ENCODE peak calls at places on chromosomes 1 and 21, in four cellular contexts. P is H9, D is heart left ventricle, F is spleen. V is an unnamed sample. For H3K27me3 and H3K4me1, the result is how much of the 10 kb centered on the place peaks cover.

GRCh38 chr1:51442616-51443015 is 76.5 kb downstream of the EPS15 start:
- DNase-seq in P (no peak), D (no peak), F (no peak), V (no peak)

GRCh38 chr1:82015444-82015843 is 214.7 kb downstream of the ADGRL2 start:
- DNase-seq in P (no peak), D (no peak), F (no peak), V (no peak)

GRCh38 chr1:26786437-26787380 is 1.0 kb upstream of the PIGV start:
- DNase-seq in P (peak), D (peak), F (peak), V (peak)

GRCh38 chr1:54516249-54516920 is 31.6 kb upstream of the ACOT11 start:
- DNase-seq in P (no peak), D (no peak), F (no peak), V (no peak)

GRCh38 chr1:167878372-167879160 is 35.4 kb downstream of the ADCY10 start:
- DNase-seq in P (no peak), D (no peak), F (no peak), V (no peak)

GRCh38 chr1:66353207-66353606 is 180.7 kb upstream of the SGIP1 start:
- DNase-seq in P (peak), D (peak), F (no peak), V (no peak)

GRCh38 chr1:33972676-33973395 is 109.0 kb downstream of the HMGB4 start:
- DNase-seq in P (no peak), D (peak), F (no peak), V (no peak)

GRCh38 chr21:36630485-36631206 is 68.3 kb upstream of the SIM2 start:
- DNase-seq in P (peak), D (peak), F (no peak), V (peak)

GRCh38 chr21:43879348-43880110 is 14.5 kb downstream of the AGPAT3 start:
- DNase-seq in P (no peak), D (peak), F (peak), V (no peak)

GRCh38 chr21:26719750-26720149 is 125.5 kb downstream of the ADAMTS1 start:
- DNase-seq in P (no peak), D (peak), F (no peak), V (no peak)

GRCh38 chr1:30902653-30903290 is 5.8 kb downstream of the SDC3 start:
- DNase-seq in P (no peak), D (peak), F (peak), V (no peak)
- H3K27me3 ChIP-seq in P (under half), D (under half), F (under half), V (under half)

DNA sequence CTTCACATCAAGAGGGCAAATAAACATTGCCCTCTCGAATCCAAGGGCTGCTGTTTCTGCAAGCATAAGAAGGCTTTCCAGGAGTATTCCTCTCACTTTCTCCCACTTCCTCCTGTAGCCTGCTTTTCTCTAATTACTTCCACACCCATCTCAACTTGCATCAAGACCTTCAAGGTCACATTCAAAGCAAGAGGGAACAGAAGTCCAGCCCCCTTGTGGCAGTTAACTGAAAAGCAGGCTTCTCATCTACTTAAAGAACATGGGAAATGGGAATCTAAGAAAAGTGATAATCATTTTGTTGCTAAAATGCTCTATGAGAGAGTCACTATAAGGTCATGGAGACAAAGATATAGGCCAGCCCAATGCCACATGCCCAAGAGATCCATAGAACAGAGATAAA is 874.4 kb downstream of the KCNT2 start:
- DNase-seq in P (peak), D (no peak), F (no peak), V (no peak)
- TF ChIP-seq CTCF in P (peak), D (no peak), F (no peak), V (no peak)

DNA sequence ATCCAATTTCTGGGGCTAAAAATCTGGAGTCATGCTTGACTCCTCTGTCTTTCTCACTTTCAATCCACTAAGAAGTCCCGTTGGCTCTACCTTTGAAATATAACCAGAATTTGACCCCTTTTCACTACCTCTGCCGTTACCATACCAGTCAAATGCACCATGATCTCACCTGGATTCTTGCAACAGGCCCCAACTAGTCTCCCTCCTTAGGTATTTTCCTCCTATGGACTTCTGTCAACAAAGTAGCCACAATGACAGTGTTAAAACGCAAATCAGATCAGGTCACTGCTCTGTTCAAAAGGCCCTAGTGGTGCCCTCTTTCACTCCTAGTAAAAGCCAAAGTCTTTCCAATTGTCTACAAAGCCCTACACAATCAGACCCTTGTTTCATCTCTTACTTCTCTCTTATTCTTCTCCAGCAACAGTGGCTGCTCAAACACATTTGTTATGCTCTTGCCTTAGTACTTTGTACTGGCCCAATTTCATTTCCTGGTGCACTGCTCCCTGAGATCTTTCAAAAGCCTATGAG is 35.7 kb upstream of the AGL start:
- DNase-seq in P (no peak), D (no peak), F (no peak), V (no peak)
- H3K4me1 ChIP-seq in P (under half), D (under half), F (under half), V (under half)

DNA sequence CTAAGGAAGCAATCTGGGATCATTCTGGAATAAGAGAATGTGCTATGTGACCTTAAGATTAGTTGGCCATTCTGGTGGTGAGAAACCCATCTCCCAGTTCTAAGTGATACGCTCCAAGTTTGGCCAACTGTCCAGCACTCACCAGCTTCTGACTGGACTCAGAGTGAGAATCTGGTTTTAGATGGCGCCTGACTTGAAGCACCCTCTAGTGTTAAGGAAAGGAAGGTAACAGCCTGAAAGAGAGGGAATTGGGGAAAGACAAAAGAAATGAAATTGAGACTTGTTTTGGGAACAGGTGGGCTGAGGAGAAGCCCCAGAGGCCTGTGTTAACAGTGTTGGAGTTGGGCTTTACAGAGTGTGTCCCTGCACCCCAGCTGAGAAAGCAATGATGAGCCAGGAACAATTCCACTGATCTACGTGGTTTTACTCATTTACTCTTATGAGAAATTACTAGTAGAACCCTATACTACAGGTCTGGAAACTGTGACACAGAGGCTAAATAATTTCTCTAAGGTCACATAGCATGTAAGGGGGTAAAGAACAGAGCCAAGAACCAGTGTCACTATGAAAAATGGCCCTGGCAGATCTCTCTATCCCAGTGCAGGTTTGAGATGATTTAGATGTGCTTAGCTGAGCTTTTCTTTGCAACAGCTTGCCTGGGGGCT is 9.3 kb upstream of the FCAMR start:
- DNase-seq in P (no peak), D (no peak), F (no peak), V (no peak)
- H3K27me3 ChIP-seq in P (under half), D (under half), F (under half), V (under half)

GRCh38 chr1:10888289-10888688 is 91.8 kb upstream of the CASZ1 start:
- DNase-seq in P (peak), D (no peak), F (no peak), V (no peak)
- TF ChIP-seq CTCF in P (peak), D (no peak), F (no peak), V (no peak)

DNA sequence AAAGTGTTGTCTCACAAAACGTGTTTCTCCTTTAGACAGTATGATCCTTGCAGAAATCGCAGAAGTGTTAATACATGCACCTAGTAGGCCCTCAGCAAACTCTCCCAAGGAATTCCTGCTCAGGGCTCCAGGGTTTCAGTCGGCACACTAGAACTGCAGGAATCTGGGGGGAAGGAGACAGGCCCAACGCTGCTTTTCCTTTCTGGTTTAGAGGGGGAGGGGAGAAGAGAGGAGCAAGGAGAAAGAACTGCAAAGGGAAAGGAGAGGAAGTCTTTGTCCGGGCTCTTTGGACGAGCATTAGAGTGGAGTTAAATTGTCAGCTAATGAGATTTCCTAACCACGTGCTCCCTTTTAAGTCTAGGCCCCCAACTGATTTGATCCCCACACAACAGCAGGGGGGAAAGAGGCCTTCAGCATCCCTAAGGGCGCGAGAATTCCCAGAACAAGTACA is 103.7 kb upstream of the SOD1 start:
- DNase-seq in P (peak), D (no peak), F (no peak), V (no peak)
- H3K4me1 ChIP-seq in P (under half), D (under half), F (under half), V (under half)

GRCh38 chr1:160658162-160658955 is 11.5 kb upstream of the SLAMF1 start:
- DNase-seq in P (no peak), D (no peak), F (no peak), V (no peak)

GRCh38 chr1:160658956-160659255 is 12.1 kb upstream of the SLAMF1 start:
- DNase-seq in P (no peak), D (no peak), F (no peak), V (no peak)

GRCh38 chr1:160656737-160657476 is 10.1 kb upstream of the SLAMF1 start:
- DNase-seq in P (no peak), D (no peak), F (no peak), V (no peak)

GRCh38 chr1:160657477-160657820 is 10.6 kb upstream of the SLAMF1 start:
- DNase-seq in P (no peak), D (no peak), F (no peak), V (no peak)

GRCh38 chr1:160659566-160659965 is 12.7 kb upstream of the SLAMF1 start:
- DNase-seq in P (no peak), D (no peak), F (no peak), V (no peak)
- H3K27me3 ChIP-seq in P (under half), D (under half), F (under half), V (under half)

DNA sequence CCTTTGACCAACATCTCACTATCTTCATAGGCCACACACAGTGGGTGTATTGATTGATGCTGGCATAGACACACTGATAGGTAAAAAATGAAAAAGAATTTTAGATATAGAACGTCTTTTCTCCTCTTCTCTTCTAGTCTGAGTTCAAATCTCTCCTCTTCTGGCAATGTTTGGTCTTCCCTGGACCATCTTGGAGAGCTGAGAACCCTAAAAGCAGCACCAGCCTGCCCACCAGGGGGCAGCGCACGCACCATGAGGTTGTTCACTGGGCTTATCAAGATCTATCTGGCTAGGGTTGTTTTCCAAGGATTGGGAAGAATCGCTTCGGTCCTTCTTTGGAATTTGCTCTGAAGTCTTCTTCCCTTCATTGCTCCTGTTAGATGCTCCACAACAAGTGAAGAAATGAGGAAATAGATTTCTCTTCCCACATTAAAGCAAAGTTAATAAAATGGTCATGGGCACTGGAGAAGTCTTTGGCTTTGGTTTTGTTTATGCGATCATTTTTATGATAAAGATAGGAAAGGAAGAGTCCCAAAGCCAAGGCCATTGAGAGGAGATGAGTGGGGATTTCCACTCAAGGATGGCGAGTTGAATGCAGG is 104.0 kb upstream of the OLIG2 start:
- DNase-seq in P (peak), D (no peak), F (peak), V (no peak)
- TF ChIP-seq CTCF in P (peak), D (no peak), F (no peak), V (peak)

GRCh38 chr1:110633646-110634030 is 27.5 kb upstream of the KCNA2 start:
- DNase-seq in P (no peak), D (no peak), F (no peak), V (no peak)
- H3K4me1 ChIP-seq in P (under half), D (under half), F (under half), V (under half)

GRCh38 chr1:890661-891060 is 33.1 kb upstream of the SAMD11 start:
- DNase-seq in P (no peak), D (no peak), F (no peak), V (no peak)
- H3K27me3 ChIP-seq in P (under half), D (under half), F (under half), V (under half)

V was measured in pancreas.